ENCODE peak calls at places on chromosomes 11 and 22, in four cellular contexts. A, W, J and D are unnamed samples.

GRCh38 chr22:23566716-23567475 is 13.2 kb downstream of the IGLL1 start:
- DNase-seq in A (no peak), W (no peak), J (no peak), D (no peak)

GRCh38 chr11:12835286-12835685 is 161.1 kb downstream of the TEAD1 start:
- DNase-seq in A (no peak), W (no peak), J (no peak), D (no peak)

GRCh38 chr11:96331556-96332168 is 11.3 kb downstream of the MAML2 start:
- DNase-seq in A (no peak), W (no peak), J (no peak), D (no peak)

GRCh38 chr11:73976451-73977151 is 6.0 kb downstream of the UCP2 start:
- DNase-seq in A (no peak), W (no peak), J (no peak), D (no peak)

GRCh38 chr11:117483372-117483771 is 155.7 kb downstream of the CEP164 start:
- DNase-seq in A (no peak), W (no peak), J (no peak), D (no peak)

GRCh38 chr11:122748968-122749687 is 89.2 kb upstream of the CRTAM start:
- DNase-seq in A (peak; percentile 19), W (peak; percentile 91), J (peak; percentile 95), D (peak; percentile 75)

GRCh38 chr22:46250783-46251125 is 661 bp upstream of the CDPF1 start:
- DNase-seq in A (no peak), W (no peak), J (no peak), D (no peak)

GRCh38 chr22:20096574-20097420 is 16.8 kb downstream of the DGCR8 start:
- DNase-seq in A (no peak), W (no peak), J (no peak), D (no peak)

GRCh38 chr22:39300198-39300830 is 19.1 kb downstream of the RPL3 start:
- DNase-seq in A (peak; percentile 34), W (no peak), J (no peak), D (peak; percentile 74)

GRCh38 chr11:8082391-8083087 is 1.5 kb downstream of the TUB start:
- DNase-seq in A (no peak), W (no peak), J (no peak), D (no peak)

GRCh38 chr22:37674951-37675929 is at the start of gene LGALS1:
- DNase-seq in A (peak; percentile 92), W (peak; percentile 99), J (peak; percentile 97), D (peak; percentile 99)

GRCh38 chr11:111541209-111542061 is 915 bp downstream of the LAYN start:
- DNase-seq in A (peak; percentile 26), W (peak; percentile 82), J (peak; percentile 92), D (peak; percentile 81)

GRCh38 chr11:70082829-70083228 is 4.7 kb downstream of the ANO1 start:
- DNase-seq in A (no peak), W (no peak), J (no peak), D (no peak)

GRCh38 chr22:21686193-21686608 is 20.4 kb downstream of the PPIL2 start:
- DNase-seq in A (no peak), W (no peak), J (no peak), D (no peak)

GRCh38 chr22:25057013-25057881 is 104.7 kb downstream of the KIAA1671 start:
- DNase-seq in A (peak; percentile 37), W (peak; percentile 31), J (no peak), D (peak; percentile 77)

GRCh38 chr22:36301851-36302250 is 48.9 kb downstream of the APOL1 start:
- DNase-seq in A (no peak), W (peak; percentile 29), J (peak; percentile 97), D (no peak)

GRCh38 chr11:46378296-46378695 is 3.2 kb upstream of the MDK start:
- DNase-seq in A (no peak), W (no peak), J (no peak), D (no peak)

GRCh38 chr11:46381836-46382643 is 571 bp downstream of the MDK start:
- DNase-seq in A (no peak), W (no peak), J (no peak), D (no peak)

GRCh38 chr11:46378811-46379482 is 2.5 kb upstream of the MDK start:
- DNase-seq in A (no peak), W (no peak), J (no peak), D (no peak)

GRCh38 chr11:46381046-46381835 is at the start of gene MDK:
- DNase-seq in A (no peak), W (no peak), J (no peak), D (no peak)

DNA sequence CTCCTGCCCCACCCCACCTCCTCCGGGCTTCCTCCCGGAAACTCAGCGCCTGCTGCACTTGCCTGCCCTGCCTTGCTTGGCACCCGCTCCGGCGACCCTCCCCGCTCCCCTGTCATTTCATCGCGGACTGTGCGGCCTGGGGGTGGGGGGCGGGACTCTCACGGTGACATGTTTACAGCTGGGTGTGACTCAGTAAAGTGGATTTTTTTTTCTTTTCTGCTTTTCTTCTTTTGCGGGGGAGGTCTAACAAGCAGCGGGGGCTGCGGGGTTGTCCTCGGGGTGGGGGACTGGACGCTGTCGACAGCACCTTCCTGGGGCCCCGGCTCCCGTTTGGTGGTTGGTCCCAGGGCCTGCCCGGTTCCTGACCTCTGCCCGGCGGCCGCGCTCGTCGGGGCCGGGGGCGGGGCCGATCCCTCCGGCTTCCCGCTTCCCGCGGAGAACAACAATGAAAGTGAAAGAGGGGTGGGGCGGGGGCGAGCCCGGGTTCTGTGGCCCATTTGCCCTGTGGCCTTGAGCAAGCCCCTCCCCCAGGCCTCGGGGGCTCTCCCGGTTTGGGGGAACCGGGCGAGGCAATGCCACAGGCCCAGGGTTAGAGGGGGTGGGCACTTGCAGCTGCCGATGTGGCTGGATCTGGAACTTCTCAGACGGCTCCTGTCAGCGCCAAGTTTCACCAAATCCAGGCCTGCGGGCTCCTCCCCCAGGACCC is 976 bp upstream of the MDK start:
- DNase-seq in A (no peak), W (peak; percentile 20), J (no peak), D (peak; percentile 77)
- H3K4me3 ChIP-seq in A (peak overlapping the region; percentile 76), W (peak overlapping the region; percentile 50), J (peak overlapping the region; percentile 33), D (peak overlapping the region; percentile 84)

GRCh38 chr22:47335460-47335859 is 573.0 kb downstream of the TBC1D22A start:
- DNase-seq in A (no peak), W (no peak), J (no peak), D (no peak)

GRCh38 chr22:47333625-47334024 is 571.2 kb downstream of the TBC1D22A start:
- DNase-seq in A (no peak), W (peak; percentile 58), J (peak; percentile 71), D (no peak)

GRCh38 chr22:47335958-47336357 is 573.5 kb downstream of the TBC1D22A start:
- DNase-seq in A (no peak), W (no peak), J (no peak), D (no peak)

GRCh38 chr22:47334596-47334995 is 572.1 kb downstream of the TBC1D22A start:
- DNase-seq in A (no peak), W (no peak), J (no peak), D (no peak)

GRCh38 chr22:47337161-47337621 is 574.7 kb downstream of the TBC1D22A start:
- DNase-seq in A (no peak), W (peak; percentile 85), J (peak; percentile 87), D (no peak)
- H3K4me3 ChIP-seq in A (peak overlapping the region; percentile 41), W (peak overlapping the region; percentile 2), J (peak overlapping the region; percentile 32), D (no peak overlapping the region)

GRCh38 chr11:16841984-16842383 is 103.5 kb downstream of the C11orf58 start:
- DNase-seq in A (no peak), W (no peak), J (no peak), D (no peak)
- H3K4me3 ChIP-seq in A (no peak overlapping the region), W (no peak overlapping the region), J (no peak overlapping the region), D (no peak overlapping the region)

DNA sequence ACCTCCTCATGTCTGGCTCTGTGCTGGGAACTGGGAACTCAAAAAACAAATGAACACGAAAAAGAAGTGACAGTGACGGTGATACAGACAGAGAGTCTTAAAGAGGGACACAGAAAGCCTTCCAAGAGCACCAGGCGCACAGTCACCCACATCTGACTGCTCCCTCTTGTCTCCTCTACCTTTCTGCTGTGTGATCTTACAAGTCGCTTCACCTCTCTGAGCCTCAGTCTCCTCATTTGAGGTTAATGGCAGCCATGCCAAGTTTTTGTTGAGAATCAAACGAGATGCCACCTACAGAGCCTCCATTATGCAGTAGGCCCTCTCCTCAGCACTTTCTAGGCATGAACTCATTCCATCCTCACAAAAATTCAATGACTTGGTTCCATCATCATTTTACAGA is 3.7 kb downstream of the LRRC32 start:
- DNase-seq in A (no peak), W (no peak), J (no peak), D (no peak)
- H3K4me3 ChIP-seq in A (peak overlapping the region; percentile 73), W (no peak overlapping the region), J (no peak overlapping the region), D (peak overlapping the region; percentile 95)

DNA sequence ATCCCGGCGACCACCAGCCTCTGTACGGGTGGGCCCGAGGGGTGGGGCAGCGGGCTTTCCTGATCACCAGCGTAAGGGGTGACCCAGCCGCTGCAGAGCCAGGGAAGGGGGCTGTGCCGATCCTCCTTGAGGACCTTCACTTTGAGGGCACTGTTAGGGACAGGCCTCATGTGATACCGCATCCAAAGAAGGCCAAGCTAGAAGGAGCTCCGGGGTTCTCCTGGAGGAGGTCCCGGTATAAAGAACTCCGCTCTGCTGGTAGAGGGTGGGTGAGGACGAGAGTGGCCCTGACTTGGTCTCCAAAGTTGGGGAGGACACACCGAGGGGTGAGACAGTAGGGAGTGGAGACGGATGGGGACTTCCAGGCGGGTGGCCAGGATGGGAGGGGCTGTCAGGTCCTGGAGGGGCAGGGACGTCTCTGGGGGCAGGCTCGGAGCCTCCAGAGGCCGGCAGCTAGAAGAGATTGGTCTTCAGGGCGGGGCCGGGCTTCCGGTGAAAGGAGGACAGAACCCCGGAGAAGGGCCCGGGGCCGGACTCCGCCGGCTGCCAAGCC is 4.6 kb downstream of the PHOX2A start:
- DNase-seq in A (no peak), W (peak; percentile 37), J (peak; percentile 38), D (no peak)
- H3K4me3 ChIP-seq in A (peak overlapping the region; percentile 58), W (peak overlapping the region; percentile 15), J (no peak overlapping the region), D (peak overlapping the region; percentile 57)

GRCh38 chr11:39541945-39542351 is 1917.5 kb downstream of the LRRC4C start:
- DNase-seq in A (no peak), W (no peak), J (no peak), D (no peak)
- H3K4me3 ChIP-seq in A (no peak overlapping the region), W (no peak overlapping the region), J (no peak overlapping the region), D (no peak overlapping the region)

GRCh38 chr22:31344369-31345330 is 1.5 kb downstream of the PATZ1 start:
- DNase-seq in A (no peak), W (peak; percentile 61), J (peak; percentile 57), D (peak; percentile 77)

GRCh38 chr22:31340765-31341247 is 5.3 kb downstream of the PATZ1 start:
- DNase-seq in A (no peak), W (no peak), J (no peak), D (no peak)

GRCh38 chr22:31341386-31342088 is 4.6 kb downstream of the PATZ1 start:
- DNase-seq in A (no peak), W (no peak), J (no peak), D (no peak)

GRCh38 chr22:31343235-31344191 is 2.6 kb downstream of the PATZ1 start:
- DNase-seq in A (no peak), W (no peak), J (peak; percentile 26), D (no peak)

DNA sequence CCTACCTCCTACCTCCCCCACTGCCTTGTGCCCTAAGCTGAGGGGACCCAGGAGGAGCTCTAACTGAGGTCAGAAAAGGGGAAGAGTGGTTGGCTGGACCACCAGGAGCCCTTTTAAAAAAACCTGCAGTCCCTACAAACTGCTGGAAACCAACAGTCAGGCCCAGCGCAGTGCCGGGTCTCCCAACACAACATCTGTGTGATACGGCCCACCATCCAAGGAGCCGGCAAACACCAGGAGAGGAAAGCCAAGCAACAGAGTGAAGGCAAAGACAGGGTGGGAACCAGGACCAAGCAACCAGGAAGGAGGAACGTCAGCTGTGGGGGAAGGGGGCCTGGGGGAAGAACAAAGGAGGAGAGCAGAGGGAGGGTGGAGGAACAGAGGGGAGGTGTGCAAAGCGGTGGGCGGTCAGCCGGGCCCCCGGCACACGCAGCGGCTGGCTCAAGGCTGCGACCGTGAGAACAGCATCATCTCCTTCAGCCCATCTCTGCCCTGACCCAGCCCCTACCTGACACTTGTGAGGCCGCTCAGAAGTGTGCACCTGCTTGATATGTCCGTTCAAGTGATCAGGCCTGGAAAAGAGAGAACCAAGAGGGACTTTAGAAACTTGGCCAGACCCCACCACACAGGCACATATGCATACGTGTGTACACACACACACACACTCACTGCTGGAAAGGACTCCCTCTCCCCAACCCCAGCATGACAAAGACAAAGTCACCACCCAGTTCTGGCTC is 3.6 kb downstream of the PATZ1 start:
- DNase-seq in A (no peak), W (no peak), J (no peak), D (no peak)
- H3K4me3 ChIP-seq in A (no peak overlapping the region), W (no peak overlapping the region), J (no peak overlapping the region), D (no peak overlapping the region)